ENCODE peak calls at places on chromosomes 3 and 15, in eight cellular contexts. R, P, S, T, U, M, A and W are unnamed samples. For H3K4me1, the result is how much of the 10 kb centered on the place peaks cover.

GRCh38 chr15:31200735-31201151 is 99.2 kb upstream of the TRPM1 start:
- DNase-seq in S (no peak), R (peak), M (peak), U (peak), T (peak), A (peak), P (peak), W (no peak)

GRCh38 chr3:184880616-184881015 is 68.7 kb downstream of the VPS8 start:
- DNase-seq in A (no peak), P (no peak), T (no peak), S (no peak), U (no peak), M (no peak), R (no peak), W (no peak)

GRCh38 chr3:39291903-39292329 is 12.1 kb upstream of the CX3CR1 start:
- DNase-seq in A (peak), R (peak), M (no peak), T (peak), U (peak), P (peak), S (peak), W (peak)

GRCh38 chr3:46876313-46877300 is 914 bp upstream of the PTH1R start:
- DNase-seq in M (peak), P (no peak), R (no peak), T (no peak), U (no peak), S (no peak), A (no peak), W (no peak)

GRCh38 chr3:61876797-61877196 is 315.4 kb downstream of the PTPRG start:
- DNase-seq in T (no peak), S (no peak), A (peak), M (no peak), U (no peak), R (no peak), P (no peak), W (no peak)

GRCh38 chr3:123447749-123448502 is 964 bp downstream of the ADCY5 start:
- DNase-seq in S (no peak), A (no peak), R (no peak), P (peak), M (no peak), T (peak), U (peak), W (no peak)

GRCh38 chr3:24202071-24202470 is 257.0 kb downstream of the NR1D2 start:
- DNase-seq in U (no peak), R (no peak), M (no peak), P (no peak), T (no peak), S (no peak), A (no peak), W (no peak)

GRCh38 chr3:107450254-107450653 is 72.5 kb upstream of the BBX start:
- DNase-seq in A (no peak), T (no peak), U (no peak), P (no peak), M (no peak), R (no peak), S (no peak), W (no peak)

GRCh38 chr3:31106204-31106603 is 211.7 kb upstream of the GADL1 start:
- DNase-seq in T (no peak), A (peak), U (no peak), R (no peak), P (no peak), S (no peak), M (no peak), W (no peak)

GRCh38 chr15:100788731-100789105 is 90.9 kb upstream of the ALDH1A3 start:
- DNase-seq in R (peak), M (no peak), P (no peak), T (no peak), A (no peak), U (no peak), S (no peak), W (no peak)

GRCh38 chr3:188749010-188749617 is 422.7 kb upstream of the TPRG1 start:
- DNase-seq in M (no peak), S (no peak), R (no peak), T (peak), U (peak), A (no peak), P (peak), W (peak)

GRCh38 chr3:127525373-127525772 is 65.2 kb downstream of the TPRA1 start:
- DNase-seq in M (no peak), A (peak), S (no peak), P (no peak), T (no peak), U (no peak), R (no peak), W (no peak)

GRCh38 chr15:29871401-29871800 is 49.1 kb upstream of the TJP1 start:
- DNase-seq in U (no peak), P (no peak), A (no peak), R (no peak), M (peak), S (no peak), T (no peak), W (no peak)

GRCh38 chr3:122397136-122397645 is 13.2 kb downstream of the FAM162A start:
- DNase-seq in A (peak), M (no peak), T (no peak), R (no peak), S (no peak), U (no peak), P (no peak), W (no peak)

GRCh38 chr15:75723847-75724660 is 11.4 kb upstream of the CSPG4 start:
- DNase-seq in S (peak), A (peak), P (peak), R (peak), M (peak), U (no peak), T (peak), W (no peak)

GRCh38 chr15:60869851-60870250 is 359.3 kb downstream of the RORA start:
- DNase-seq in M (no peak), P (no peak), A (peak), T (no peak), S (no peak), R (no peak), U (no peak), W (no peak)

GRCh38 chr15:76201536-76202255 is 109.6 kb downstream of the ETFA start:
- DNase-seq in U (no peak), P (no peak), R (no peak), M (no peak), S (peak), T (no peak), A (no peak), W (no peak)

GRCh38 chr15:25242166-25242879 is 196.5 kb downstream of the UBE3A start:
- DNase-seq in T (no peak), A (no peak), M (no peak), U (no peak), R (peak), S (peak), P (no peak), W (no peak)

GRCh38 chr15:64624242-64624641 is 151.1 kb downstream of the RBPMS2 start:
- DNase-seq in M (no peak), T (no peak), P (no peak), A (no peak), R (no peak), S (no peak), U (no peak), W (no peak)

GRCh38 chr15:51828621-51829359 is 663 bp upstream of the TMOD3 start:
- DNase-seq in P (no peak), U (no peak), M (no peak), T (no peak), A (no peak), S (no peak), R (no peak), W (no peak)

GRCh38 chr3:140129885-140130284 is 194.9 kb downstream of the CLSTN2 start:
- DNase-seq in A (no peak), R (no peak), S (no peak), U (no peak), P (no peak), T (no peak), M (no peak), W (no peak)

GRCh38 chr3:161371441-161372320 is at the start of gene SPTSSB:
- DNase-seq in U (peak), P (peak), T (peak), M (peak), R (peak), S (peak), A (peak), W (no peak)

GRCh38 chr15:43251185-43251862 is 15.4 kb downstream of the TGM5 start:
- DNase-seq in A (no peak), T (no peak), M (no peak), P (no peak), S (no peak), U (no peak), R (no peak), W (no peak)

GRCh38 chr3:52494446-52494845 is 692 bp upstream of the STAB1 start:
- DNase-seq in U (no peak), M (no peak), A (no peak), T (no peak), P (no peak), R (no peak), S (no peak), W (no peak)

GRCh38 chr15:89083246-89083645 is 5.0 kb upstream of the ABHD2 start:
- DNase-seq in P (no peak), U (no peak), R (no peak), T (no peak), A (no peak), M (no peak), S (no peak), W (no peak)

GRCh38 chr3:27728195-27729087 is 6.3 kb upstream of the EOMES start:
- DNase-seq in U (no peak), A (no peak), M (no peak), S (no peak), R (peak), T (no peak), P (no peak), W (no peak)

GRCh38 chr3:24512564-24513197 is 18.0 kb upstream of the THRB start:
- DNase-seq in R (no peak), P (no peak), T (no peak), S (no peak), M (no peak), A (no peak), U (no peak), W (no peak)

GRCh38 chr3:16740531-16740930 is 135.3 kb upstream of the DAZL start:
- DNase-seq in T (no peak), U (no peak), S (no peak), R (no peak), M (no peak), A (peak), P (no peak), W (no peak)

GRCh38 chr3:54321515-54321914 is 199.2 kb downstream of the CACNA2D3 start:
- DNase-seq in P (no peak), R (no peak), M (no peak), T (no peak), U (peak), S (no peak), A (no peak), W (no peak)

GRCh38 chr3:58617338-58617761 is 40.2 kb upstream of the FAM107A start:
- DNase-seq in P (no peak), T (no peak), M (no peak), R (no peak), S (no peak), A (no peak), U (no peak), W (no peak)

GRCh38 chr3:45497963-45498362 is 96.6 kb upstream of the LIMD1 start:
- DNase-seq in P (peak), M (no peak), A (no peak), U (no peak), R (no peak), S (no peak), T (no peak), W (no peak)

GRCh38 chr3:22960326-22960984 is 242.7 kb upstream of the UBE2E2 start:
- DNase-seq in U (peak), R (no peak), A (peak), T (no peak), S (no peak), M (no peak), P (no peak), W (no peak)

GRCh38 chr3:191499307-191500125 is 38.6 kb downstream of the PYDC2 start:
- DNase-seq in P (no peak), A (peak), S (no peak), U (no peak), T (no peak), R (no peak), M (peak), W (no peak)

GRCh38 chr3:141231101-141231922 is at the start of gene PXYLP1:
- DNase-seq in S (peak), T (peak), U (peak), R (peak), A (peak), P (peak), M (peak), W (peak)
- H3K27ac ChIP-seq in S (peak), T (peak), U (no peak), R (peak), A (no peak), P (peak), M (peak), W (no peak)

DNA sequence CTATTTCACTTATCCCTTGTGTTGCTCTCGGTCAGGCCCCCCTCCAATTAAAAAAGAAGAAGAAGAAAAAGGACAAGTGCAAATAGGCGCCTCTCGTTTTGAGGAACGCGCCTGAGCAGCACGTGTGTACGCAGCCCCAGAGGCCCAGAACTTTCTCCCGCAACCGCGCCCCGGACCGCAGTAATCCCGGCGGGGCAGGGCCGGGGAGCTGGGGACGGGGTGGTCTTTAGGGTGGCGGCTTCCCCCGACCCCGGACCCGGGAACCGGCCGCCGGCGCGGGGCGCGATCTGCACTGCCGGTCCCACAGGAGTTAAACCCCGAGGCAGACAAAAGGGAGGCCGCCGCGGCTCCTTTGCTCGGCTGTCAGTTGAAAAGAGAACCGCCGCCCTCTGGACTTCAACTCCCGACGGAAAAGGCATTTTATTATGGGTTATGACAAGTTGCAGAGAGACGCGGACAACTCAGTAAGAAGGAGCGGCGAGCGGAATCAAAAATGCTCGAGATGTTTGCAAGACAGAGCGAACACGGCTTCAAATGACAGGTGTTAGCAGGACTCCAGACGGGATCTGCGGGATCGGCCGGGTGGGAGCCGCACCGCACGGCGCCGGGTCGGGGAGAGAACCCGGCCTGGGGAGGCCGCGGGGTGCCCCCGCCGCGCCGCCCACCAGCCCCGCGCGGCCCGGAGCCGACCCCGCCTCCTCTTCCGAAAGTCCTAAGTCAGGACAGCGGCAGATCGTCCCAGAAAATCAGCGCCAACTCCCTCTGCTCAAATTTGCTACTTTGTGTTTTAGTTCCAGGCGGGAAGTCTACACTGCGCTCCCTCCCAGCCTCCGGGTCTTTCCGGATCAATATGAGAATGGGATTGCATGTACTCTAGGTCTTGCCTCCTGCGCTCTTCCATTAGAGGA is 79.0 kb downstream of the NR2F2 start:
- DNase-seq in M (no peak), P (no peak), R (no peak), A (peak), T (no peak), S (no peak), U (no peak), W (no peak)
- H3K4me3 ChIP-seq in M (peak), P (no peak), R (peak), A (peak), T (no peak), S (peak), U (peak), W (no peak)

GRCh38 chr3:131803113-131803512 is 231.7 kb downstream of the CPNE4 start:
- DNase-seq in P (no peak), R (no peak), T (no peak), M (no peak), A (no peak), U (no peak), S (no peak), W (no peak)
- H3K4me1 ChIP-seq in P (under half), R (under half), T (under half), M (under half), A (under half), U (under half), S (under half), W (under half)

GRCh38 chr15:40337597-40337996 is 3.1 kb downstream of the CCDC9B start:
- DNase-seq in M (peak), P (no peak), T (no peak), U (no peak), S (no peak), A (no peak), R (peak), W (no peak)
- H3K27ac ChIP-seq in M (no peak), P (no peak), T (no peak), U (no peak), S (peak), A (no peak), R (no peak), W (no peak)